ENCODE peak calls at places on chromosomes 4 and X, in nine cellular contexts. D is K562; U is PC-3; K is mesenchymal stem cell; S is AG04449; O is activated naive CD4-positive, alpha-beta T cell; Y is AG09319; W is breast epithelium; H is H7. M is an unnamed sample.

GRCh38 chr4:74205559-74205958 is 47.6 kb downstream of the MTHFD2L start:
- DNase-seq in Y (no peak), O (no peak), W (no peak), S (no peak), K (no peak), D (no peak), H (no peak), U (no peak), M (no peak)

GRCh38 chr4:20178902-20179576 is 72.7 kb upstream of the SLIT2 start:
- DNase-seq in S (no peak), W (no peak), U (no peak), D (no peak), Y (no peak), K (no peak), O (no peak), H (no peak), M (no peak)

GRCh38 chr4:185787926-185788679 is 23.9 kb downstream of the SORBS2 start:
- DNase-seq in H (no peak), Y (no peak), U (no peak), O (no peak), D (no peak), S (no peak), W (no peak), K (no peak), M (no peak)

GRCh38 chr4:130147618-130148017 is 1051.7 kb downstream of the C4orf33 start:
- DNase-seq in K (no peak), U (no peak), S (no peak), D (no peak), Y (no peak), H (no peak), W (no peak), O (no peak), M (no peak)

GRCh38 chr4:176635372-176636261 is 157.1 kb downstream of the VEGFC start:
- DNase-seq in W (no peak), K (peak), S (no peak), O (no peak), D (no peak), H (no peak), U (peak), Y (peak), M (no peak)

GRCh38 chr4:146640021-146640425 is 1.3 kb downstream of the POU4F2 start:
- DNase-seq in O (no peak), H (peak), D (no peak), S (no peak), K (no peak), Y (no peak), U (no peak), W (no peak), M (no peak)

GRCh38 chrX:70096052-70096451 is 33.8 kb downstream of the OTUD6A start:
- DNase-seq in Y (no peak), S (no peak), K (no peak), U (peak), H (peak), O (no peak), D (peak), W (no peak), M (no peak)

GRCh38 chr4:186537843-186538521 is 17.4 kb downstream of the MTNR1A start:
- DNase-seq in D (peak), H (no peak), W (no peak), Y (no peak), S (no peak), K (no peak), U (no peak), O (no peak), M (no peak)

GRCh38 chr4:8269535-8270417 is at the start of gene HTRA3:
- DNase-seq in H (peak), K (peak), O (no peak), Y (no peak), S (no peak), W (no peak), D (no peak), U (peak), M (no peak)

GRCh38 chr4:147910315-147910714 is 178.4 kb downstream of the ARHGAP10 start:
- DNase-seq in O (no peak), D (no peak), W (no peak), Y (no peak), H (no peak), S (no peak), K (no peak), U (no peak), M (no peak)

GRCh38 chr4:169621754-169622481 is 1.5 kb downstream of the CLCN3 start:
- DNase-seq in S (no peak), K (peak), H (no peak), O (no peak), D (no peak), U (peak), Y (no peak), W (no peak), M (no peak)

GRCh38 chr4:182495111-182495510 is 251.9 kb downstream of the TENM3 start:
- DNase-seq in Y (no peak), W (no peak), S (no peak), U (no peak), O (no peak), D (no peak), H (no peak), K (no peak), M (no peak)

GRCh38 chrX:82676386-82676785 is 831.7 kb upstream of the POU3F4 start:
- DNase-seq in H (no peak), Y (no peak), U (peak), O (no peak), K (no peak), D (no peak), W (no peak), S (no peak), M (no peak)

GRCh38 chrX:115650916-115651315 is 89.9 kb downstream of the PLS3 start:
- DNase-seq in O (no peak), H (peak), U (peak), W (no peak), Y (peak), S (no peak), D (peak), K (peak), M (no peak)

GRCh38 chrX:12013220-12013619 is 125.1 kb upstream of the FRMPD4 start:
- DNase-seq in Y (no peak), H (no peak), O (no peak), U (peak), K (peak), D (no peak), W (no peak), S (no peak), M (no peak)

GRCh38 chr4:153916273-153916755 is 127.4 kb upstream of the SFRP2 start:
- DNase-seq in S (no peak), O (no peak), D (no peak), U (no peak), W (no peak), Y (no peak), H (no peak), K (no peak), M (no peak)

GRCh38 chr4:105116616-105117319 is 29.9 kb upstream of the TET2 start:
- DNase-seq in S (no peak), H (no peak), O (no peak), K (no peak), U (no peak), D (no peak), W (no peak), Y (no peak), M (no peak)

GRCh38 chrX:86002076-86002896 is 45.1 kb downstream of the CHM start:
- DNase-seq in Y (no peak), U (peak), K (peak), S (no peak), O (no peak), W (no peak), H (no peak), D (peak), M (no peak)

GRCh38 chr4:3423406-3423805 is 18.4 kb upstream of the HGFAC start:
- DNase-seq in S (no peak), K (no peak), W (no peak), U (no peak), O (no peak), H (no peak), D (no peak), Y (no peak), M (no peak)

GRCh38 chr4:119314356-119314755 is 7.6 kb downstream of the FABP2 start:
- DNase-seq in D (no peak), K (peak), Y (peak), O (no peak), H (peak), W (no peak), U (peak), S (no peak), M (no peak)

GRCh38 chr4:89275587-89275986 is 32.0 kb downstream of the GPRIN3 start:
- DNase-seq in K (no peak), H (no peak), W (no peak), Y (no peak), S (no peak), D (no peak), U (no peak), O (no peak), M (no peak)

GRCh38 chrX:49282647-49283011 is 13.0 kb downstream of the PPP1R3F start:
- DNase-seq in Y (no peak), S (no peak), U (no peak), O (no peak), D (peak), W (no peak), H (peak), K (peak), M (no peak)

GRCh38 chrX:39204945-39205344 is 403.7 kb downstream of the MID1IP1 start:
- DNase-seq in S (no peak), U (no peak), O (no peak), W (no peak), K (peak), H (no peak), Y (no peak), D (no peak), M (no peak)

GRCh38 chrX:53000447-53001208 is 42.3 kb upstream of the FAM156A start:
- DNase-seq in U (no peak), O (no peak), D (no peak), Y (no peak), W (no peak), S (no peak), H (no peak), K (no peak), M (no peak)

GRCh38 chrX:70960728-70961127 is 29.8 kb upstream of the SLC7A3 start:
- DNase-seq in D (no peak), H (no peak), U (peak), W (no peak), S (no peak), K (no peak), O (no peak), Y (no peak), M (no peak)

GRCh38 chr4:6591305-6591704 is 16.3 kb downstream of the MAN2B2 start:
- DNase-seq in K (no peak), S (no peak), D (peak), H (peak), W (no peak), Y (no peak), U (no peak), O (no peak), M (no peak)

GRCh38 chr4:157045507-157046127 is 30.3 kb upstream of the GLRB start:
- DNase-seq in W (no peak), U (peak), S (peak), K (peak), H (peak), Y (peak), D (peak), O (no peak), M (peak)

GRCh38 chr4:54539500-54540029 is 118.2 kb upstream of the KIT start:
- DNase-seq in U (no peak), D (peak), H (peak), W (no peak), K (peak), O (no peak), S (no peak), Y (no peak), M (no peak)

GRCh38 chrX:110847334-110847733 is 51.7 kb upstream of the CHRDL1 start:
- DNase-seq in D (peak), U (peak), O (no peak), S (no peak), H (peak), Y (peak), K (peak), W (no peak), M (peak)

GRCh38 chr4:182486895-182487294 is 243.7 kb downstream of the TENM3 start:
- DNase-seq in O (no peak), W (no peak), Y (no peak), D (no peak), U (no peak), H (no peak), S (no peak), K (no peak), M (no peak)

GRCh38 chr4:70239497-70239896 is 2.9 kb upstream of the CSN3 start:
- DNase-seq in Y (no peak), H (no peak), D (no peak), O (no peak), K (no peak), S (no peak), W (no peak), U (no peak), M (no peak)

GRCh38 chrX:3143043-3143799 is 102.0 kb downstream of the ARSF start:
- DNase-seq in U (no peak), K (no peak), Y (no peak), O (no peak), W (no peak), S (no peak), H (no peak), D (no peak), M (peak)

GRCh38 chrX:20547649-20548051 is 280.9 kb upstream of the RPS6KA3 start:
- DNase-seq in Y (peak), S (peak), O (no peak), D (no peak), W (no peak), H (no peak), U (peak), K (peak), M (no peak)

GRCh38 chrX:139933904-139934303 is 1.1 kb upstream of the ATP11C start:
- DNase-seq in K (no peak), O (no peak), U (no peak), D (no peak), Y (no peak), W (no peak), H (no peak), S (no peak), M (no peak)

GRCh38 chr4:100786481-100786880 is 268.7 kb upstream of the EMCN start:
- DNase-seq in O (no peak), U (no peak), D (no peak), K (no peak), Y (no peak), S (no peak), H (no peak), W (no peak), M (no peak)

GRCh38 chr4:113499696-113500095 is 261.8 kb downstream of the CAMK2D start:
- DNase-seq in Y (peak), S (peak), U (peak), H (no peak), D (no peak), O (no peak), W (no peak), K (peak), M (no peak)